ENCODE peak calls at places on chromosomes 4 and X, in ten cellular contexts. P, E, G, Z, H, J, L, Q, K and D are unnamed samples.

GRCh38 chrX:39577976-39578962 is 519.5 kb downstream of the BCOR start:
- DNase-seq in K (peak), L (no peak), H (no peak), J (no peak), G (peak), Z (no peak), E (no peak), Q (no peak), P (peak), D (no peak)

GRCh38 chr4:14452001-14452400 is 550.3 kb upstream of the CPEB2 start:
- DNase-seq in G (no peak), E (no peak), Z (no peak), L (no peak), K (no peak), J (no peak), H (no peak), Q (no peak), P (no peak), D (no peak)

GRCh38 chrX:13747836-13748235 is 13.3 kb downstream of the OFD1 start:
- DNase-seq in Q (peak), E (no peak), Z (no peak), P (no peak), G (peak), H (no peak), L (peak), K (no peak), J (no peak), D (no peak)

GRCh38 chr4:143700060-143700419 is 435 bp downstream of the FREM3 start:
- DNase-seq in L (peak), E (no peak), P (no peak), K (no peak), Z (peak), H (no peak), Q (peak), J (no peak), G (no peak), D (peak)

GRCh38 chr4:8149664-8150063 is 8.9 kb downstream of the ABLIM2 start:
- DNase-seq in G (no peak), H (no peak), Z (no peak), L (no peak), K (no peak), J (no peak), E (no peak), Q (no peak), P (no peak), D (no peak)

GRCh38 chr4:142091691-142092182 is 455.4 kb downstream of the IL15 start:
- DNase-seq in G (no peak), J (no peak), H (no peak), P (no peak), K (no peak), L (no peak), Z (no peak), E (no peak), Q (peak), D (no peak)

GRCh38 chrX:154380153-154380552 is 1.1 kb downstream of the EMD start:
- DNase-seq in G (no peak), Z (no peak), H (no peak), E (no peak), L (no peak), Q (no peak), J (no peak), K (no peak), P (no peak), D (no peak)

GRCh38 chr4:122831515-122832196 is 5.0 kb downstream of the FGF2 start:
- DNase-seq in Q (peak), Z (no peak), L (no peak), E (no peak), K (no peak), P (no peak), G (no peak), H (no peak), J (no peak), D (no peak)

GRCh38 chrX:18133605-18134004 is 87.1 kb downstream of the BEND2 start:
- DNase-seq in P (no peak), Q (no peak), Z (no peak), J (no peak), E (no peak), K (no peak), H (no peak), G (no peak), L (no peak), D (no peak)

GRCh38 chr4:139278956-139279722 is 886 bp downstream of the MGARP start:
- DNase-seq in H (no peak), K (no peak), Q (peak), G (no peak), J (no peak), E (no peak), Z (peak), P (no peak), L (peak), D (no peak)

GRCh38 chr4:183388777-183389176 is 55.7 kb upstream of the CDKN2AIP start:
- DNase-seq in H (no peak), Z (no peak), P (no peak), E (no peak), G (no peak), L (no peak), K (no peak), J (no peak), Q (no peak), D (no peak)